ENCODE peak calls at places on chromosomes 5 and 9, in eight cellular contexts. One of them, this sample, is unnamed.

GRCh38 chr5:157670662-157671591 is at the start of gene C5orf52:
- DNase-seq in skeletal muscle cell: no peak
- DNase-seq in kidney epithelial cell: no peak
- DNase-seq in dorsolateral prefrontal cortex: peak
- DNase-seq in lower lobe of right lung: peak
- DNase-seq in tibial artery: no peak
- DNase-seq in A673: peak
- DNase-seq in endothelial cell of umbilical vein: peak
- DNase-seq in this sample: no peak

GRCh38 chr5:102628449-102629175 is 126.5 kb upstream of the PAM start:
- DNase-seq in tibial artery: no peak
- DNase-seq in endothelial cell of umbilical vein: no peak
- DNase-seq in dorsolateral prefrontal cortex: no peak
- DNase-seq in skeletal muscle cell: no peak
- DNase-seq in A673: no peak
- DNase-seq in lower lobe of right lung: no peak
- DNase-seq in kidney epithelial cell: no peak
- DNase-seq in this sample: no peak

GRCh38 chr5:143207563-143208364 is 195.7 kb downstream of the NR3C1 start:
- DNase-seq in tibial artery: no peak
- DNase-seq in endothelial cell of umbilical vein: peak
- DNase-seq in kidney epithelial cell: no peak
- DNase-seq in A673: no peak
- DNase-seq in dorsolateral prefrontal cortex: no peak
- DNase-seq in lower lobe of right lung: no peak
- DNase-seq in skeletal muscle cell: no peak
- DNase-seq in this sample: no peak

GRCh38 chr9:131546336-131547084 is 1.2 kb downstream of the PRRT1B start:
- DNase-seq in skeletal muscle cell: no peak
- DNase-seq in A673: peak
- DNase-seq in tibial artery: no peak
- DNase-seq in lower lobe of right lung: no peak
- DNase-seq in dorsolateral prefrontal cortex: no peak
- DNase-seq in endothelial cell of umbilical vein: peak
- DNase-seq in kidney epithelial cell: no peak
- DNase-seq in this sample: no peak

GRCh38 chr5:179208706-179209358 is 136.4 kb downstream of the ADAMTS2 start:
- DNase-seq in lower lobe of right lung: no peak
- DNase-seq in dorsolateral prefrontal cortex: no peak
- DNase-seq in endothelial cell of umbilical vein: no peak
- DNase-seq in kidney epithelial cell: no peak
- DNase-seq in skeletal muscle cell: no peak
- DNase-seq in A673: no peak
- DNase-seq in tibial artery: no peak
- DNase-seq in this sample: no peak

GRCh38 chr5:157926171-157926671 is 67.3 kb upstream of the CLINT1 start:
- DNase-seq in A673: no peak
- DNase-seq in dorsolateral prefrontal cortex: no peak
- DNase-seq in lower lobe of right lung: no peak
- DNase-seq in skeletal muscle cell: no peak
- DNase-seq in tibial artery: no peak
- DNase-seq in endothelial cell of umbilical vein: no peak
- DNase-seq in kidney epithelial cell: no peak
- DNase-seq in this sample: no peak

GRCh38 chr5:76299592-76299991 is 103.5 kb upstream of the IQGAP2 start:
- DNase-seq in dorsolateral prefrontal cortex: no peak
- DNase-seq in lower lobe of right lung: no peak
- DNase-seq in kidney epithelial cell: no peak
- DNase-seq in skeletal muscle cell: no peak
- DNase-seq in tibial artery: no peak
- DNase-seq in endothelial cell of umbilical vein: no peak
- DNase-seq in A673: no peak
- DNase-seq in this sample: no peak

GRCh38 chr5:169006206-169006605 is 294.7 kb downstream of the SLIT3 start:
- DNase-seq in A673: no peak
- DNase-seq in lower lobe of right lung: no peak
- DNase-seq in dorsolateral prefrontal cortex: no peak
- DNase-seq in tibial artery: no peak
- DNase-seq in kidney epithelial cell: no peak
- DNase-seq in skeletal muscle cell: no peak
- DNase-seq in endothelial cell of umbilical vein: no peak
- DNase-seq in this sample: no peak

GRCh38 chr5:132491368-132492364 is 1.1 kb upstream of the IRF1 start:
- DNase-seq in tibial artery: peak
- DNase-seq in dorsolateral prefrontal cortex: no peak
- DNase-seq in lower lobe of right lung: no peak
- DNase-seq in endothelial cell of umbilical vein: no peak
- DNase-seq in A673: no peak
- DNase-seq in skeletal muscle cell: no peak
- DNase-seq in kidney epithelial cell: no peak
- DNase-seq in this sample: no peak

GRCh38 chr5:110134963-110135935 is 445.5 kb downstream of the MAN2A1 start:
- DNase-seq in skeletal muscle cell: no peak
- DNase-seq in dorsolateral prefrontal cortex: no peak
- DNase-seq in kidney epithelial cell: no peak
- DNase-seq in tibial artery: no peak
- DNase-seq in endothelial cell of umbilical vein: no peak
- DNase-seq in A673: no peak
- DNase-seq in lower lobe of right lung: no peak
- DNase-seq in this sample: no peak

GRCh38 chr5:59813761-59814562 is 79.6 kb downstream of the PDE4D start:
- DNase-seq in lower lobe of right lung: no peak
- DNase-seq in dorsolateral prefrontal cortex: no peak
- DNase-seq in endothelial cell of umbilical vein: peak
- DNase-seq in skeletal muscle cell: peak
- DNase-seq in kidney epithelial cell: no peak
- DNase-seq in tibial artery: no peak
- DNase-seq in A673: peak
- DNase-seq in this sample: no peak

GRCh38 chr9:96048116-96048953 is 172.8 kb downstream of the ERCC6L2 start:
- DNase-seq in lower lobe of right lung: no peak
- DNase-seq in tibial artery: peak
- DNase-seq in kidney epithelial cell: peak
- DNase-seq in endothelial cell of umbilical vein: peak
- DNase-seq in skeletal muscle cell: no peak
- DNase-seq in dorsolateral prefrontal cortex: no peak
- DNase-seq in A673: peak
- DNase-seq in this sample: no peak

GRCh38 chr9:114487607-114488300 is 17.5 kb downstream of the WHRN start:
- DNase-seq in tibial artery: no peak
- DNase-seq in A673: peak
- DNase-seq in endothelial cell of umbilical vein: peak
- DNase-seq in lower lobe of right lung: no peak
- DNase-seq in skeletal muscle cell: no peak
- DNase-seq in dorsolateral prefrontal cortex: peak
- DNase-seq in kidney epithelial cell: no peak
- DNase-seq in this sample: no peak

GRCh38 chr9:4604678-4605095 is 57.4 kb upstream of the PLPP6 start:
- DNase-seq in kidney epithelial cell: no peak
- DNase-seq in endothelial cell of umbilical vein: peak
- DNase-seq in tibial artery: no peak
- DNase-seq in skeletal muscle cell: no peak
- DNase-seq in dorsolateral prefrontal cortex: peak
- DNase-seq in lower lobe of right lung: no peak
- DNase-seq in A673: peak
- DNase-seq in this sample: peak

GRCh38 chr9:112028242-112029221 is 131.9 kb downstream of the UGCG start:
- DNase-seq in endothelial cell of umbilical vein: no peak
- DNase-seq in A673: no peak
- DNase-seq in tibial artery: no peak
- DNase-seq in skeletal muscle cell: no peak
- DNase-seq in kidney epithelial cell: no peak
- DNase-seq in dorsolateral prefrontal cortex: no peak
- DNase-seq in lower lobe of right lung: no peak
- DNase-seq in this sample: no peak

GRCh38 chr9:115234094-115234493 is 116.1 kb upstream of the TNC start:
- DNase-seq in tibial artery: no peak
- DNase-seq in kidney epithelial cell: peak
- DNase-seq in dorsolateral prefrontal cortex: no peak
- DNase-seq in endothelial cell of umbilical vein: no peak
- DNase-seq in A673: no peak
- DNase-seq in skeletal muscle cell: peak
- DNase-seq in lower lobe of right lung: no peak
- DNase-seq in this sample: peak

GRCh38 chr5:170471551-170472212 is 32.1 kb upstream of the KCNIP1 start:
- DNase-seq in lower lobe of right lung: no peak
- DNase-seq in dorsolateral prefrontal cortex: no peak
- DNase-seq in A673: no peak
- DNase-seq in kidney epithelial cell: no peak
- DNase-seq in endothelial cell of umbilical vein: no peak
- DNase-seq in skeletal muscle cell: no peak
- DNase-seq in tibial artery: no peak
- DNase-seq in this sample: no peak

GRCh38 chr5:9174446-9174845 is 371.4 kb downstream of the SEMA5A start:
- DNase-seq in dorsolateral prefrontal cortex: no peak
- DNase-seq in kidney epithelial cell: no peak
- DNase-seq in A673: no peak
- DNase-seq in skeletal muscle cell: no peak
- DNase-seq in endothelial cell of umbilical vein: no peak
- DNase-seq in lower lobe of right lung: no peak
- DNase-seq in tibial artery: no peak
- DNase-seq in this sample: no peak

GRCh38 chr5:143168877-143169810 is 234.3 kb downstream of the NR3C1 start:
- DNase-seq in kidney epithelial cell: no peak
- DNase-seq in A673: no peak
- DNase-seq in skeletal muscle cell: no peak
- DNase-seq in endothelial cell of umbilical vein: no peak
- DNase-seq in lower lobe of right lung: no peak
- DNase-seq in tibial artery: no peak
- DNase-seq in dorsolateral prefrontal cortex: no peak
- DNase-seq in this sample: no peak

GRCh38 chr5:12870870-12871539 is 966.8 kb upstream of the CTNND2 start:
- DNase-seq in skeletal muscle cell: no peak
- DNase-seq in dorsolateral prefrontal cortex: no peak
- DNase-seq in tibial artery: no peak
- DNase-seq in kidney epithelial cell: no peak
- DNase-seq in lower lobe of right lung: no peak
- DNase-seq in A673: no peak
- DNase-seq in endothelial cell of umbilical vein: no peak
- DNase-seq in this sample: no peak

GRCh38 chr9:110942522-110942921 is 95.7 kb downstream of the LPAR1 start:
- DNase-seq in kidney epithelial cell: no peak
- DNase-seq in dorsolateral prefrontal cortex: no peak
- DNase-seq in lower lobe of right lung: no peak
- DNase-seq in A673: no peak
- DNase-seq in skeletal muscle cell: peak
- DNase-seq in endothelial cell of umbilical vein: no peak
- DNase-seq in tibial artery: no peak
- DNase-seq in this sample: no peak

GRCh38 chr9:95724253-95724991 is 151.1 kb upstream of the ERCC6L2 start:
- DNase-seq in skeletal muscle cell: no peak
- DNase-seq in kidney epithelial cell: no peak
- DNase-seq in dorsolateral prefrontal cortex: no peak
- DNase-seq in A673: no peak
- DNase-seq in tibial artery: no peak
- DNase-seq in lower lobe of right lung: no peak
- DNase-seq in endothelial cell of umbilical vein: no peak
- DNase-seq in this sample: no peak

GRCh38 chr5:139655727-139656271 is 7.7 kb downstream of the CXXC5 start:
- DNase-seq in A673: no peak
- DNase-seq in dorsolateral prefrontal cortex: no peak
- DNase-seq in endothelial cell of umbilical vein: no peak
- DNase-seq in tibial artery: peak
- DNase-seq in skeletal muscle cell: no peak
- DNase-seq in kidney epithelial cell: no peak
- DNase-seq in lower lobe of right lung: peak
- DNase-seq in this sample: no peak
- H3K4me3 ChIP-seq in A673: no peak
- H3K4me3 ChIP-seq in dorsolateral prefrontal cortex: peak
- H3K4me3 ChIP-seq in endothelial cell of umbilical vein: no peak
- H3K4me3 ChIP-seq in tibial artery: peak
- H3K4me3 ChIP-seq in skeletal muscle cell: no peak
- H3K4me3 ChIP-seq in kidney epithelial cell: no peak
- H3K4me3 ChIP-seq in lower lobe of right lung: peak
- H3K4me3 ChIP-seq in this sample: no peak

DNA sequence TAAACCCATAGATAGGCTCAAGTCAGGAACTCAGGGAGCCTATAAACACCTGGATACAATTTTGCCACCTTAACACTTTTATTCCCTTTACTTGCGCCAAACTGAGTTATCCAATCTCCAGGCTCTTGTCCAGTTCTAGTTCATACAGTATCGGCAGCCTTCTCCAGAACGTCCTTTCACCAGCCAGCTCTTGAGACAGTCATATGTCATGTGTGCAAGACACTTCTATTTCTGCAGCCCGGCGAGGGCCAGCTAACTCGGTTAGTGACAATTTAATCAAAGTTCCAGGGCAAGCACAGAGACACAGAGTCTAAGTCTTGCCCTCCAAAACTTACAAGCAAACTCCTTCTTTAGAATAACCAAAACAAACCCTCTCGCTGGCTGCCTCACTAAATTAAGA is 12.9 kb downstream of the ABCA1 start:
- DNase-seq in kidney epithelial cell: no peak
- DNase-seq in tibial artery: no peak
- DNase-seq in skeletal muscle cell: no peak
- DNase-seq in dorsolateral prefrontal cortex: no peak
- DNase-seq in endothelial cell of umbilical vein: no peak
- DNase-seq in lower lobe of right lung: no peak
- DNase-seq in A673: no peak
- DNase-seq in this sample: no peak
- H3K4me3 ChIP-seq in kidney epithelial cell: no peak
- H3K4me3 ChIP-seq in tibial artery: no peak
- H3K4me3 ChIP-seq in skeletal muscle cell: no peak
- H3K4me3 ChIP-seq in dorsolateral prefrontal cortex: no peak
- H3K4me3 ChIP-seq in endothelial cell of umbilical vein: no peak
- H3K4me3 ChIP-seq in lower lobe of right lung: no peak
- H3K4me3 ChIP-seq in A673: no peak
- H3K4me3 ChIP-seq in this sample: no peak

GRCh38 chr9:125633116-125633743 is 73.8 kb downstream of the MAPKAP1 start:
- DNase-seq in tibial artery: no peak
- DNase-seq in kidney epithelial cell: no peak
- DNase-seq in lower lobe of right lung: no peak
- DNase-seq in A673: peak
- DNase-seq in endothelial cell of umbilical vein: no peak
- DNase-seq in skeletal muscle cell: no peak
- DNase-seq in dorsolateral prefrontal cortex: no peak
- DNase-seq in this sample: no peak
- H3K4me3 ChIP-seq in tibial artery: no peak
- H3K4me3 ChIP-seq in kidney epithelial cell: no peak
- H3K4me3 ChIP-seq in lower lobe of right lung: no peak
- H3K4me3 ChIP-seq in A673: no peak
- H3K4me3 ChIP-seq in endothelial cell of umbilical vein: no peak
- H3K4me3 ChIP-seq in skeletal muscle cell: no peak
- H3K4me3 ChIP-seq in dorsolateral prefrontal cortex: no peak
- H3K4me3 ChIP-seq in this sample: no peak

DNA sequence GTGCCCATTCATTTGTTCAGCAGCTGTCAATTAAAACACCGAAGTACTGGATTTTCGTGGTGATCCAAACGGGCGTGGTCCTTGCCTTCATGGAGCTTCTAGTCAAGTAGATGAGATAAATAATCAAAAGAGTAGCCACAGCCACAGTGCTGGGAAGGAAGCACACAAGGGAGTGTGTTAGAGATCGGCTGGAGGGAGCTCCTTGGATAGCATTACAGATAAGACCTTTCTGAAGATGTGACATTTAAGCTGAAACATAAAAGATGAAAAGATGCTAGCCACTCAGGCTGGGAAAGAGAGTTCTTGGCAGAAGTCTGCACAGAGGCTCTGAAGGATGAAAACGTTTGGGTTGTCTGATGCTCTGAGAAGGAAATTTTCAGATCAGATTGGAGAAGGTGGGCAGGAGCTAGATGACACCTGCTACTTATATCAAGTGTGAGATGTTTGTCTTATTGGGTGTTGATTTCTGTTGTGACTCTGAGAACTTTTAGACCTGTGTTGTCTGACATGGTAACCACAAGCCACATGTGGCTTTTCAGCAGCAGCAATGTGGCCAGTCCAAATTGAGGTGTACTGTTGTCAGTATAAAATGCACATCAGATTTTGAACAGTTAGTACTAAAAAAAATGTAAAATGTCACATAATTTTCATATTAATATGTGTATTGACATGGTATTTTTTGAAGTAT is 123.9 kb downstream of the TLE4 start:
- DNase-seq in endothelial cell of umbilical vein: no peak
- DNase-seq in skeletal muscle cell: no peak
- DNase-seq in tibial artery: no peak
- DNase-seq in A673: no peak
- DNase-seq in lower lobe of right lung: no peak
- DNase-seq in kidney epithelial cell: no peak
- DNase-seq in dorsolateral prefrontal cortex: no peak
- DNase-seq in this sample: no peak
- H3K4me3 ChIP-seq in endothelial cell of umbilical vein: no peak
- H3K4me3 ChIP-seq in skeletal muscle cell: no peak
- H3K4me3 ChIP-seq in tibial artery: no peak
- H3K4me3 ChIP-seq in A673: no peak
- H3K4me3 ChIP-seq in lower lobe of right lung: no peak
- H3K4me3 ChIP-seq in kidney epithelial cell: no peak
- H3K4me3 ChIP-seq in dorsolateral prefrontal cortex: no peak
- H3K4me3 ChIP-seq in this sample: no peak